ENCODE peak calls at places on chromosomes 12 and 14, in four cellular contexts. One of them, this sample, is unnamed.

GRCh38 chr12:122665759-122666158 is 37.4 kb downstream of the HCAR2 start:
- DNase-seq in prostate gland: no peak
- DNase-seq in activated CD8-positive, alpha-beta T cell treated with anti-CD3 and anti-CD28 coated beads, Interleukin-2, amount 10 ng/mL, durations not matched to agents 7 days and 5 days: no peak
- DNase-seq in BJ: no peak
- DNase-seq in this sample: no peak

GRCh38 chr12:91182664-91183455 is at the start of gene DCN:
- DNase-seq in prostate gland: no peak
- DNase-seq in activated CD8-positive, alpha-beta T cell treated with anti-CD3 and anti-CD28 coated beads, Interleukin-2, amount 10 ng/mL, durations not matched to agents 7 days and 5 days: no peak
- DNase-seq in BJ: no peak
- DNase-seq in this sample: no peak

GRCh38 chr14:23751591-23751990 is 115.4 kb downstream of the DHRS2 start:
- DNase-seq in prostate gland: no peak
- DNase-seq in activated CD8-positive, alpha-beta T cell treated with anti-CD3 and anti-CD28 coated beads, Interleukin-2, amount 10 ng/mL, durations not matched to agents 7 days and 5 days: no peak
- DNase-seq in BJ: no peak
- DNase-seq in this sample: no peak

GRCh38 chr14:39175445-39176262 is 600 bp downstream of the PNN start:
- DNase-seq in prostate gland: no peak
- DNase-seq in activated CD8-positive, alpha-beta T cell treated with anti-CD3 and anti-CD28 coated beads, Interleukin-2, amount 10 ng/mL, durations not matched to agents 7 days and 5 days: peak
- DNase-seq in BJ: no peak
- DNase-seq in this sample: peak

GRCh38 chr12:16449459-16449858 is 102.0 kb downstream of the MGST1 start:
- DNase-seq in prostate gland: no peak
- DNase-seq in activated CD8-positive, alpha-beta T cell treated with anti-CD3 and anti-CD28 coated beads, Interleukin-2, amount 10 ng/mL, durations not matched to agents 7 days and 5 days: no peak
- DNase-seq in BJ: no peak
- DNase-seq in this sample: no peak

GRCh38 chr12:168763-169525 is 45.0 kb downstream of the SLC6A12 start:
- DNase-seq in prostate gland: no peak
- DNase-seq in activated CD8-positive, alpha-beta T cell treated with anti-CD3 and anti-CD28 coated beads, Interleukin-2, amount 10 ng/mL, durations not matched to agents 7 days and 5 days: peak
- DNase-seq in BJ: no peak
- DNase-seq in this sample: peak

GRCh38 chr12:121668750-121669524 is 517 bp downstream of the MORN3 start:
- DNase-seq in prostate gland: no peak
- DNase-seq in activated CD8-positive, alpha-beta T cell treated with anti-CD3 and anti-CD28 coated beads, Interleukin-2, amount 10 ng/mL, durations not matched to agents 7 days and 5 days: peak
- DNase-seq in BJ: no peak
- DNase-seq in this sample: peak

GRCh38 chr12:102110782-102111181 is 9.1 kb downstream of the NUP37 start:
- DNase-seq in prostate gland: no peak
- DNase-seq in activated CD8-positive, alpha-beta T cell treated with anti-CD3 and anti-CD28 coated beads, Interleukin-2, amount 10 ng/mL, durations not matched to agents 7 days and 5 days: no peak
- DNase-seq in BJ: no peak
- DNase-seq in this sample: no peak

GRCh38 chr12:19779393-19780056 is 340.2 kb downstream of the AEBP2 start:
- DNase-seq in prostate gland: no peak
- DNase-seq in activated CD8-positive, alpha-beta T cell treated with anti-CD3 and anti-CD28 coated beads, Interleukin-2, amount 10 ng/mL, durations not matched to agents 7 days and 5 days: no peak
- DNase-seq in BJ: no peak
- DNase-seq in this sample: no peak

GRCh38 chr12:24138041-24138440 is 188.6 kb upstream of the SOX5 start:
- DNase-seq in prostate gland: no peak
- DNase-seq in activated CD8-positive, alpha-beta T cell treated with anti-CD3 and anti-CD28 coated beads, Interleukin-2, amount 10 ng/mL, durations not matched to agents 7 days and 5 days: no peak
- DNase-seq in BJ: no peak
- DNase-seq in this sample: no peak

GRCh38 chr12:121036810-121037326 is 2.2 kb downstream of the OASL start:
- DNase-seq in prostate gland: no peak
- DNase-seq in activated CD8-positive, alpha-beta T cell treated with anti-CD3 and anti-CD28 coated beads, Interleukin-2, amount 10 ng/mL, durations not matched to agents 7 days and 5 days: peak
- DNase-seq in BJ: no peak
- DNase-seq in this sample: no peak

GRCh38 chr12:52405922-52406385 is at the start of gene KRT82:
- DNase-seq in prostate gland: no peak
- DNase-seq in activated CD8-positive, alpha-beta T cell treated with anti-CD3 and anti-CD28 coated beads, Interleukin-2, amount 10 ng/mL, durations not matched to agents 7 days and 5 days: no peak
- DNase-seq in BJ: no peak
- DNase-seq in this sample: no peak

GRCh38 chr14:101408077-101408831 is 153.0 kb upstream of the DIO3 start:
- DNase-seq in prostate gland: no peak
- DNase-seq in activated CD8-positive, alpha-beta T cell treated with anti-CD3 and anti-CD28 coated beads, Interleukin-2, amount 10 ng/mL, durations not matched to agents 7 days and 5 days: no peak
- DNase-seq in BJ: peak
- DNase-seq in this sample: no peak

GRCh38 chr12:46944771-46945170 is 119.0 kb upstream of the SLC38A4 start:
- DNase-seq in prostate gland: no peak
- DNase-seq in activated CD8-positive, alpha-beta T cell treated with anti-CD3 and anti-CD28 coated beads, Interleukin-2, amount 10 ng/mL, durations not matched to agents 7 days and 5 days: no peak
- DNase-seq in BJ: no peak
- DNase-seq in this sample: no peak

GRCh38 chr14:41973178-41973577 is 366.5 kb downstream of the LRFN5 start:
- DNase-seq in prostate gland: no peak
- DNase-seq in activated CD8-positive, alpha-beta T cell treated with anti-CD3 and anti-CD28 coated beads, Interleukin-2, amount 10 ng/mL, durations not matched to agents 7 days and 5 days: no peak
- DNase-seq in BJ: no peak
- DNase-seq in this sample: no peak

GRCh38 chr12:125092872-125093680 is 27.8 kb downstream of the AACS start:
- DNase-seq in prostate gland: no peak
- DNase-seq in activated CD8-positive, alpha-beta T cell treated with anti-CD3 and anti-CD28 coated beads, Interleukin-2, amount 10 ng/mL, durations not matched to agents 7 days and 5 days: no peak
- DNase-seq in BJ: no peak
- DNase-seq in this sample: no peak

GRCh38 chr12:39772708-39773665 is 153.4 kb upstream of the ABCD2 start:
- DNase-seq in prostate gland: no peak
- DNase-seq in activated CD8-positive, alpha-beta T cell treated with anti-CD3 and anti-CD28 coated beads, Interleukin-2, amount 10 ng/mL, durations not matched to agents 7 days and 5 days: no peak
- DNase-seq in BJ: no peak
- DNase-seq in this sample: no peak

GRCh38 chr12:49903700-49904423 is at the start of gene FAIM2:
- DNase-seq in prostate gland: no peak
- DNase-seq in activated CD8-positive, alpha-beta T cell treated with anti-CD3 and anti-CD28 coated beads, Interleukin-2, amount 10 ng/mL, durations not matched to agents 7 days and 5 days: peak
- DNase-seq in BJ: peak
- DNase-seq in this sample: peak

GRCh38 chr12:19454837-19455236 is 15.5 kb downstream of the AEBP2 start:
- DNase-seq in prostate gland: no peak
- DNase-seq in activated CD8-positive, alpha-beta T cell treated with anti-CD3 and anti-CD28 coated beads, Interleukin-2, amount 10 ng/mL, durations not matched to agents 7 days and 5 days: no peak
- DNase-seq in BJ: no peak
- DNase-seq in this sample: no peak

GRCh38 chr12:73547421-73547820 is 990.2 kb upstream of the ATXN7L3B start:
- DNase-seq in prostate gland: no peak
- DNase-seq in activated CD8-positive, alpha-beta T cell treated with anti-CD3 and anti-CD28 coated beads, Interleukin-2, amount 10 ng/mL, durations not matched to agents 7 days and 5 days: no peak
- DNase-seq in BJ: no peak
- DNase-seq in this sample: no peak

GRCh38 chr12:100964026-100964425 is 169.4 kb downstream of the ANO4 start:
- DNase-seq in prostate gland: no peak
- DNase-seq in activated CD8-positive, alpha-beta T cell treated with anti-CD3 and anti-CD28 coated beads, Interleukin-2, amount 10 ng/mL, durations not matched to agents 7 days and 5 days: no peak
- DNase-seq in BJ: no peak
- DNase-seq in this sample: no peak

GRCh38 chr12:85448548-85449139 is 168.6 kb downstream of the ALX1 start:
- DNase-seq in prostate gland: no peak
- DNase-seq in activated CD8-positive, alpha-beta T cell treated with anti-CD3 and anti-CD28 coated beads, Interleukin-2, amount 10 ng/mL, durations not matched to agents 7 days and 5 days: no peak
- DNase-seq in BJ: no peak
- DNase-seq in this sample: no peak

GRCh38 chr12:117030187-117030896 is 68.9 kb downstream of the TESC start:
- DNase-seq in prostate gland: no peak
- DNase-seq in activated CD8-positive, alpha-beta T cell treated with anti-CD3 and anti-CD28 coated beads, Interleukin-2, amount 10 ng/mL, durations not matched to agents 7 days and 5 days: no peak
- DNase-seq in BJ: no peak
- DNase-seq in this sample: no peak

GRCh38 chr12:122846622-122847515 is 11.6 kb downstream of the HIP1R start:
- DNase-seq in prostate gland: no peak
- DNase-seq in activated CD8-positive, alpha-beta T cell treated with anti-CD3 and anti-CD28 coated beads, Interleukin-2, amount 10 ng/mL, durations not matched to agents 7 days and 5 days: no peak
- DNase-seq in BJ: no peak
- DNase-seq in this sample: no peak

GRCh38 chr14:36976571-36977023 is 195.8 kb downstream of the SLC25A21 start:
- DNase-seq in prostate gland: no peak
- DNase-seq in activated CD8-positive, alpha-beta T cell treated with anti-CD3 and anti-CD28 coated beads, Interleukin-2, amount 10 ng/mL, durations not matched to agents 7 days and 5 days: no peak
- DNase-seq in BJ: no peak
- DNase-seq in this sample: no peak

GRCh38 chr14:92922883-92923743 is at the start of gene CHGA:
- DNase-seq in prostate gland: no peak
- DNase-seq in activated CD8-positive, alpha-beta T cell treated with anti-CD3 and anti-CD28 coated beads, Interleukin-2, amount 10 ng/mL, durations not matched to agents 7 days and 5 days: peak
- DNase-seq in BJ: no peak
- DNase-seq in this sample: peak

GRCh38 chr14:21924479-21924878 is 250.9 kb upstream of the OR4E1 start:
- DNase-seq in prostate gland: no peak
- DNase-seq in activated CD8-positive, alpha-beta T cell treated with anti-CD3 and anti-CD28 coated beads, Interleukin-2, amount 10 ng/mL, durations not matched to agents 7 days and 5 days: peak
- DNase-seq in BJ: no peak
- DNase-seq in this sample: peak

GRCh38 chr12:51533799-51534198 is 57.2 kb upstream of the SCN8A start:
- DNase-seq in prostate gland: no peak
- DNase-seq in activated CD8-positive, alpha-beta T cell treated with anti-CD3 and anti-CD28 coated beads, Interleukin-2, amount 10 ng/mL, durations not matched to agents 7 days and 5 days: no peak
- DNase-seq in BJ: no peak
- DNase-seq in this sample: no peak

GRCh38 chr14:74804219-74804825 is 41.2 kb downstream of the YLPM1 start:
- DNase-seq in prostate gland: no peak
- DNase-seq in activated CD8-positive, alpha-beta T cell treated with anti-CD3 and anti-CD28 coated beads, Interleukin-2, amount 10 ng/mL, durations not matched to agents 7 days and 5 days: peak
- DNase-seq in BJ: peak
- DNase-seq in this sample: peak

GRCh38 chr12:64171715-64172114 is 50.4 kb downstream of the KICS2 start:
- DNase-seq in prostate gland: no peak
- DNase-seq in activated CD8-positive, alpha-beta T cell treated with anti-CD3 and anti-CD28 coated beads, Interleukin-2, amount 10 ng/mL, durations not matched to agents 7 days and 5 days: no peak
- DNase-seq in BJ: no peak
- DNase-seq in this sample: no peak

GRCh38 chr12:80175307-80175930 is 76.1 kb downstream of the OTOGL start:
- DNase-seq in prostate gland: no peak
- DNase-seq in activated CD8-positive, alpha-beta T cell treated with anti-CD3 and anti-CD28 coated beads, Interleukin-2, amount 10 ng/mL, durations not matched to agents 7 days and 5 days: no peak
- DNase-seq in BJ: no peak
- DNase-seq in this sample: no peak

GRCh38 chr12:131603106-131604033 is 107.5 kb upstream of the SFSWAP start:
- DNase-seq in prostate gland: no peak
- DNase-seq in activated CD8-positive, alpha-beta T cell treated with anti-CD3 and anti-CD28 coated beads, Interleukin-2, amount 10 ng/mL, durations not matched to agents 7 days and 5 days: no peak
- DNase-seq in BJ: no peak
- DNase-seq in this sample: no peak

GRCh38 chr14:51087024-51087423 is 7.9 kb downstream of the TRIM9 start:
- DNase-seq in prostate gland: no peak
- DNase-seq in activated CD8-positive, alpha-beta T cell treated with anti-CD3 and anti-CD28 coated beads, Interleukin-2, amount 10 ng/mL, durations not matched to agents 7 days and 5 days: no peak
- DNase-seq in BJ: no peak
- DNase-seq in this sample: no peak

GRCh38 chr14:75496755-75497154 is 25.5 kb upstream of the BATF start:
- DNase-seq in prostate gland: no peak
- DNase-seq in activated CD8-positive, alpha-beta T cell treated with anti-CD3 and anti-CD28 coated beads, Interleukin-2, amount 10 ng/mL, durations not matched to agents 7 days and 5 days: no peak
- DNase-seq in BJ: no peak
- DNase-seq in this sample: no peak

GRCh38 chr12:116861331-116861730 is 19.9 kb downstream of the HRK start:
- DNase-seq in prostate gland: no peak
- DNase-seq in activated CD8-positive, alpha-beta T cell treated with anti-CD3 and anti-CD28 coated beads, Interleukin-2, amount 10 ng/mL, durations not matched to agents 7 days and 5 days: peak
- DNase-seq in BJ: peak
- DNase-seq in this sample: peak

This sample was measured in DND-41.